ENCODE peak calls at places on chromosome 1, in nine cellular contexts. W, P, H, L, M, O, J, D and S are unnamed samples.

GRCh38 chr1:3000671-3001470 is 20.4 kb upstream of the ACTRT2 start:
- DNase-seq in W (no peak), P (no peak), H (no peak), L (no peak), M (no peak), O (no peak), J (peak), D (no peak), S (no peak)

GRCh38 chr1:156464825-156465452 is 35.6 kb downstream of the MEF2D start:
- DNase-seq in W (no peak), P (no peak), H (no peak), L (no peak), M (no peak), O (no peak), J (no peak), D (no peak), S (no peak)

GRCh38 chr1:13749543-13750307 is 49.7 kb downstream of the PRDM2 start:
- DNase-seq in W (peak), P (no peak), H (no peak), L (peak), M (peak), O (no peak), J (peak), D (peak), S (peak)

GRCh38 chr1:201119826-201120225 is 7.2 kb downstream of the ASCL5 start:
- DNase-seq in W (no peak), P (no peak), H (no peak), L (no peak), M (no peak), O (no peak), J (no peak), D (no peak), S (no peak)

GRCh38 chr1:75632350-75632949 is 21.5 kb upstream of the SLC44A5 start:
- DNase-seq in W (no peak), P (no peak), H (peak), L (peak), M (no peak), O (peak), J (no peak), D (peak), S (no peak)

GRCh38 chr1:246365708-246366107 is 141.4 kb downstream of the SMYD3 start:
- DNase-seq in W (no peak), P (no peak), H (no peak), L (no peak), M (no peak), O (no peak), J (no peak), D (no peak), S (no peak)

GRCh38 chr1:221800831-221801610 is 59.1 kb upstream of the DUSP10 start:
- DNase-seq in W (no peak), P (no peak), H (no peak), L (no peak), M (no peak), O (no peak), J (no peak), D (no peak), S (no peak)

GRCh38 chr1:12167493-12168429 is 970 bp downstream of the TNFRSF1B start:
- DNase-seq in W (no peak), P (no peak), H (no peak), L (no peak), M (no peak), O (no peak), J (no peak), D (no peak), S (no peak)

GRCh38 chr1:2258996-2259395 is 30.9 kb downstream of the SKI start:
- DNase-seq in W (peak), P (no peak), H (no peak), L (no peak), M (peak), O (no peak), J (no peak), D (no peak), S (peak)

GRCh38 chr1:14718476-14718875 is 120.0 kb downstream of the KAZN start:
- DNase-seq in W (no peak), P (no peak), H (no peak), L (no peak), M (no peak), O (no peak), J (no peak), D (no peak), S (no peak)

GRCh38 chr1:231354330-231355020 is 16.4 kb downstream of the SPRTN start:
- DNase-seq in W (no peak), P (no peak), H (no peak), L (no peak), M (no peak), O (no peak), J (no peak), D (no peak), S (no peak)

GRCh38 chr1:116390195-116390594 is 17.2 kb downstream of the ATP1A1 start:
- DNase-seq in W (no peak), P (no peak), H (no peak), L (no peak), M (peak), O (no peak), J (no peak), D (no peak), S (peak)

GRCh38 chr1:80534606-80535360 is 1266.0 kb upstream of the ADGRL2 start:
- DNase-seq in W (no peak), P (no peak), H (peak), L (no peak), M (no peak), O (no peak), J (no peak), D (peak), S (no peak)

GRCh38 chr1:25927541-25928265 is 21.5 kb upstream of the STMN1 start:
- DNase-seq in W (no peak), P (peak), H (no peak), L (no peak), M (no peak), O (no peak), J (no peak), D (no peak), S (no peak)

GRCh38 chr1:92037400-92037799 is 7.6 kb downstream of the EPHX4 start:
- DNase-seq in W (no peak), P (no peak), H (no peak), L (no peak), M (no peak), O (no peak), J (no peak), D (no peak), S (no peak)

GRCh38 chr1:224621813-224622682 is 5.9 kb downstream of the CNIH3 start:
- DNase-seq in W (no peak), P (no peak), H (no peak), L (peak), M (no peak), O (no peak), J (no peak), D (no peak), S (no peak)

GRCh38 chr1:73800376-73800775 is 397.6 kb downstream of the LRRIQ3 start:
- DNase-seq in W (no peak), P (no peak), H (peak), L (peak), M (no peak), O (no peak), J (no peak), D (no peak), S (no peak)

GRCh38 chr1:151145158-151146071 is 1.0 kb downstream of the SEMA6C start:
- DNase-seq in W (no peak), P (peak), H (no peak), L (peak), M (no peak), O (no peak), J (no peak), D (no peak), S (no peak)

GRCh38 chr1:151638074-151638775 is 26.4 kb downstream of the SNX27 start:
- DNase-seq in W (no peak), P (no peak), H (no peak), L (no peak), M (no peak), O (no peak), J (no peak), D (no peak), S (no peak)

GRCh38 chr1:6343506-6344405 is 49.8 kb downstream of the ACOT7 start:
- DNase-seq in W (peak), P (peak), H (peak), L (peak), M (peak), O (peak), J (peak), D (peak), S (peak)

GRCh38 chr1:19640363-19641316 is 3.5 kb upstream of the NBL1 start:
- DNase-seq in W (no peak), P (no peak), H (no peak), L (peak), M (no peak), O (no peak), J (no peak), D (peak), S (no peak)

GRCh38 chr1:923131-923990 is at the start of gene SAMD11:
- DNase-seq in W (peak), P (no peak), H (no peak), L (peak), M (peak), O (peak), J (peak), D (peak), S (peak)

GRCh38 chr1:158930504-158930903 is 848 bp upstream of the PYHIN1 start:
- DNase-seq in W (peak), P (no peak), H (no peak), L (no peak), M (peak), O (no peak), J (no peak), D (no peak), S (no peak)